ENCODE peak calls at places on chromosome 1, in six cellular contexts. One of them, this sample, is unnamed.

GRCh38 chr1:27299385-27300252 is 22.3 kb upstream of the TMEM222 start:
- DNase-seq in body of pancreas: peak; percentile 54
- DNase-seq in astrocyte: peak; percentile 99
- DNase-seq in A549: no peak
- DNase-seq in H9: peak; percentile 79
- DNase-seq in pancreas: no peak
- DNase-seq in this sample: peak; percentile 98

GRCh38 chr1:207264663-207265270 is 56.7 kb upstream of the CD55 start:
- DNase-seq in body of pancreas: no peak
- DNase-seq in A549: no peak
- DNase-seq in H9: no peak
- DNase-seq in pancreas: no peak
- DNase-seq in astrocyte: no peak
- DNase-seq in this sample: no peak

GRCh38 chr1:44038876-44039657 is 7.8 kb upstream of the SLC6A9 start:
- DNase-seq in A549: no peak
- DNase-seq in body of pancreas: no peak
- DNase-seq in H9: no peak
- DNase-seq in astrocyte: peak; percentile 20
- DNase-seq in pancreas: no peak
- DNase-seq in this sample: no peak

GRCh38 chr1:4637616-4638346 is 16.6 kb upstream of the AJAP1 start:
- DNase-seq in astrocyte: no peak
- DNase-seq in pancreas: no peak
- DNase-seq in H9: peak; percentile 51
- DNase-seq in A549: no peak
- DNase-seq in body of pancreas: no peak
- DNase-seq in this sample: no peak

GRCh38 chr1:165525708-165526107 is 18.1 kb upstream of the LRRC52 start:
- DNase-seq in body of pancreas: no peak
- DNase-seq in A549: no peak
- DNase-seq in H9: no peak
- DNase-seq in astrocyte: no peak
- DNase-seq in pancreas: no peak
- DNase-seq in this sample: no peak

GRCh38 chr1:165697881-165698842 is at the start of gene ALDH9A1:
- DNase-seq in astrocyte: peak; percentile 72
- DNase-seq in body of pancreas: peak; percentile 83
- DNase-seq in H9: peak; percentile 95
- DNase-seq in A549: peak; percentile 86
- DNase-seq in pancreas: peak; percentile 90
- DNase-seq in this sample: peak; percentile 54

GRCh38 chr1:108610073-108610472 is 50.2 kb downstream of the EEIG2 start:
- DNase-seq in H9: no peak
- DNase-seq in body of pancreas: no peak
- DNase-seq in astrocyte: peak; percentile 14
- DNase-seq in pancreas: no peak
- DNase-seq in A549: no peak
- DNase-seq in this sample: no peak

GRCh38 chr1:228074954-228075730 is 7.4 kb upstream of the ARF1 start:
- DNase-seq in body of pancreas: no peak
- DNase-seq in astrocyte: no peak
- DNase-seq in H9: peak; percentile 44
- DNase-seq in A549: no peak
- DNase-seq in pancreas: peak; percentile 43
- DNase-seq in this sample: no peak

GRCh38 chr1:244306544-244306943 is 145.2 kb downstream of the ADSS2 start:
- DNase-seq in H9: no peak
- DNase-seq in astrocyte: no peak
- DNase-seq in body of pancreas: no peak
- DNase-seq in A549: no peak
- DNase-seq in pancreas: no peak
- DNase-seq in this sample: no peak

GRCh38 chr1:89708727-89709375 is 75.9 kb downstream of the LRRC8C start:
- DNase-seq in A549: no peak
- DNase-seq in body of pancreas: no peak
- DNase-seq in astrocyte: peak; percentile 43
- DNase-seq in H9: no peak
- DNase-seq in pancreas: no peak
- DNase-seq in this sample: no peak

DNA sequence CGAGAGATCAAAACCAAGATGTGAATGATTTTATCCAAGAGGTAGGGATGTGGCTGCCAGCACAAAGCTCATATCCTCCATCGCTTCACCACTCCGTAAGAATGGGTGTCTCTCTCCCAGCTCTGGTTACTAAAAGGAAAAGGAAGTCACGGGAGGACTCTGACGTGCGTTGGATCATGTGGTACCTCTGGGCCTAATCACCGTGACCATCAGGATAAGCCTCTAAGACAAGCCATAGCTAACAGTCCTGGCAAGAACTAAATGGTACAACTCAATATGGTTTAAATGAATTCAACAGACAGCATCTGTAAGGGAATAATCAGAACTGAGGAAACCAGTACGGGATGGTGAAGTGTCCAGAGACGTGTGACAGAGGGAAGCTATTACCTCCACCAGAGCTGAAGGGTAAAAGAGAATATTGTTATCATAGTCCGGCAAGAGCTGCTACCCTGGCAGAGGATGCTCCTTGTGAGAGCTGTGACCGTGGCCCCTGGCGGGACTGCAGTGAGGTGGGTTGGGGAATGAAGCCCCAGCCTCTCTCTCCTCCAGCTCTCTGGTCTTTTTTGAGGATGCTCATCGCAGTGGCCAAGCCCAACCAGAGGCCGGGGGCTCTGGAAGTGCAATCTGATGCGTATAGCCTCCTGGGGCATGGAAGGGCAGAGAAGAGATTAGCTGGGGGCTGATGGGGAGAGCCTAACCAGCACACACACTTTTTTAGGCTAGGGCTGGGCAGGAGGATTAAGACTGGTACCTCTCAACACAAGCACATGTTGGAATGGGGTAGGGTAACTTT is 54.2 kb downstream of the KIAA1614 start:
- DNase-seq in A549: no peak
- DNase-seq in H9: no peak
- DNase-seq in astrocyte: no peak
- DNase-seq in pancreas: no peak
- DNase-seq in body of pancreas: no peak
- DNase-seq in this sample: no peak
- H3K4me1 ChIP-seq in A549: no peaks in the 10 kb centered on the region
- H3K4me1 ChIP-seq in H9: no peaks in the 10 kb centered on the region
- H3K4me1 ChIP-seq in astrocyte: no peaks in the 10 kb centered on the region
- H3K4me1 ChIP-seq in pancreas: no peaks in the 10 kb centered on the region
- H3K4me1 ChIP-seq in body of pancreas: no peaks in the 10 kb centered on the region
- H3K4me1 ChIP-seq in this sample: no peaks in the 10 kb centered on the region

GRCh38 chr1:100904528-100904927 is 8.6 kb downstream of the SLC30A7 start:
- DNase-seq in astrocyte: no peak
- DNase-seq in body of pancreas: no peak
- DNase-seq in A549: no peak
- DNase-seq in H9: no peak
- DNase-seq in pancreas: no peak
- DNase-seq in this sample: no peak

GRCh38 chr1:100909018-100909417 is 13.1 kb downstream of the SLC30A7 start:
- DNase-seq in body of pancreas: no peak
- DNase-seq in astrocyte: no peak
- DNase-seq in A549: no peak
- DNase-seq in H9: no peak
- DNase-seq in pancreas: no peak
- DNase-seq in this sample: no peak

GRCh38 chr1:100903777-100904176 is 7.9 kb downstream of the SLC30A7 start:
- DNase-seq in A549: no peak
- DNase-seq in H9: no peak
- DNase-seq in pancreas: no peak
- DNase-seq in body of pancreas: no peak
- DNase-seq in astrocyte: no peak
- DNase-seq in this sample: no peak

GRCh38 chr1:100912019-100912418 is 16.1 kb downstream of the SLC30A7 start:
- DNase-seq in astrocyte: no peak
- DNase-seq in H9: no peak
- DNase-seq in A549: no peak
- DNase-seq in body of pancreas: no peak
- DNase-seq in pancreas: no peak
- DNase-seq in this sample: no peak

GRCh38 chr1:100907887-100908286 is 12.0 kb downstream of the SLC30A7 start:
- DNase-seq in A549: no peak
- DNase-seq in body of pancreas: no peak
- DNase-seq in H9: no peak
- DNase-seq in astrocyte: no peak
- DNase-seq in pancreas: no peak
- DNase-seq in this sample: no peak
- H3K27ac ChIP-seq in A549: no peak overlapping the region
- H3K27ac ChIP-seq in body of pancreas: no peak overlapping the region
- H3K27ac ChIP-seq in H9: no peak overlapping the region
- H3K27ac ChIP-seq in astrocyte: no peak overlapping the region
- H3K27ac ChIP-seq in pancreas: no peak overlapping the region
- H3K27ac ChIP-seq in this sample: no peak overlapping the region

DNA sequence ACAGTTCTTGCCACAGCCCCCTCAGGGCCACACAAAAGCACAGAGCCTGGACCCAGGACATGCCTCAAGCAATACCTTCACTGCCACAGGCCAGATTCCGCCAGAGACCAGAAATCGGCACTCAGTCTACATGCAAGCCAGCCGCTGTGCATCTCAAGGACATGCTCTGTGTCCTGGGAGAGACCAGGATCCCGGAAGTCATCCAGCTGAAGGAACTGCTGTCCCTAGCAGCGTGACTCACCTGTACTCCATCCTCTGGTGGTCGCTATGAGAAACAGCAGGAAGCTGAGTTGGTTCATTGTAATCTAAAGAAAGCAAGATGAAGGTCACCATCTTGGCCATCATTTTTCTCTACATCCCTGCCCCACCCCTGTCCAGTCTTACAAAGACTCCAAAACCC is 401 bp downstream of the ITLN1 start:
- DNase-seq in body of pancreas: peak; percentile 37
- DNase-seq in H9: peak; percentile 63
- DNase-seq in A549: no peak
- DNase-seq in astrocyte: no peak
- DNase-seq in pancreas: no peak
- DNase-seq in this sample: no peak
- TF ChIP-seq CTCF in body of pancreas: peak; percentile 12
- TF ChIP-seq CTCF in H9: peak; percentile 57
- TF ChIP-seq CTCF in A549: no peak
- TF ChIP-seq CTCF in astrocyte: no peak
- TF ChIP-seq CTCF in pancreas: no peak
- TF ChIP-seq CTCF in this sample: peak; percentile 41

DNA sequence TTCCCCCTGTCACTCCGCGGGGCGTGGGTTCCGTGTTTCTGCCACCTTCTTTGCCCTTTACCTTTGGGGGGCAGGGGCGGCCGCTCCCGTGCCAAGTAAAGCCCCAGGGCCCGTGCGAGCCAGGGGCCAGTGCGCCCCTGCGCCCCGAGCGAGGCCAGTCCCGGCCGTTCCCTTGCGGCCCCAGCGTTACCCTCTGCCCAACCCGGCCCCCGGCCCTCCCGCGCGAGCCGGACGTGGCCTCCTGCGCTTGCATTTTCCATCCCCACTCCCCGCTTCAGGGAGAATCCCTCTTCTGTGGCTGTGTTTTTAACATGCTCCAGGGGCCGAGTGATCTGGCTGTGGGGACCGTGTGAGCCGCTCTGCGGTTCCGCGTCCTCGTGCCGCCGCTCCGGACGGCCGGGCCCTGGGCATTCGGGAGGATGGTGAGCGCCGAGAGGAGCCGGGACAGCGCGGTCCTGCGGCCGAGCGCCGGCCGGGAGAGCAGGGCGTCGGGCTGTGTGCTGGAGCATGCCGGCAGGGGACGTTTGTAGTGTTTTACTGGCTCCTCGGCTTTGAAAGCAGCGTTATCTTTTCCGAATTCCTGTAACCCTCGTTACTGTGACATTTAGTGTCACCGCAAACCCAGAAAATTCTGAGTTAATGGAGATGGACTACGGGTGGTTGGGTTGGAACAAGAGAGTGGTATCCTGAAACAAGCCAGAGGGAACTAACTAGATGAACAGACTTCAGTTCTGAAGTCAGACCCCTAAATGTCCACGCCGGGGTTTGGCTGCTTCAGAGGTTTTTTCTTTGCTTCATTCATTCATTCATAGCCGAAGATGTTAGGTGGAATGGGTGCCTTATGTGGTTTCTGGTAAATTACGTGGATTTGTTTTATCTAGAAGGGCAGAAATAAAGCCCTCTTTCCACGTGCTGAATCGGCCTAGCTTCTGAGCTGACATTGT is 1.1 kb downstream of the GALNT2 start:
- DNase-seq in A549: peak; percentile 43
- DNase-seq in astrocyte: no peak
- DNase-seq in pancreas: peak; percentile 76
- DNase-seq in body of pancreas: peak; percentile 36
- DNase-seq in H9: no peak
- DNase-seq in this sample: no peak
- H3K4me1 ChIP-seq in A549: peaks cover 46% of the 10 kb centered on the region
- H3K4me1 ChIP-seq in astrocyte: peaks cover 16% of the 10 kb centered on the region
- H3K4me1 ChIP-seq in pancreas: peaks cover 35% of the 10 kb centered on the region
- H3K4me1 ChIP-seq in body of pancreas: peaks cover 60% of the 10 kb centered on the region
- H3K4me1 ChIP-seq in H9: peaks cover 6% of the 10 kb centered on the region
- H3K4me1 ChIP-seq in this sample: peaks cover 14% of the 10 kb centered on the region

GRCh38 chr1:65149753-65150463 is 1.9 kb downstream of the AK4 start:
- DNase-seq in body of pancreas: no peak
- DNase-seq in astrocyte: no peak
- DNase-seq in pancreas: no peak
- DNase-seq in H9: no peak
- DNase-seq in A549: no peak
- DNase-seq in this sample: no peak
- H3K27ac ChIP-seq in body of pancreas: no peak overlapping the region
- H3K27ac ChIP-seq in astrocyte: no peak overlapping the region
- H3K27ac ChIP-seq in pancreas: no peak overlapping the region
- H3K27ac ChIP-seq in H9: peak overlapping the region; percentile 52
- H3K27ac ChIP-seq in A549: no peak overlapping the region
- H3K27ac ChIP-seq in this sample: no peak overlapping the region

GRCh38 chr1:40649592-40649930 is 15.9 kb downstream of the RIMS3 start:
- DNase-seq in A549: no peak
- DNase-seq in body of pancreas: no peak
- DNase-seq in astrocyte: no peak
- DNase-seq in pancreas: no peak
- DNase-seq in H9: no peak
- DNase-seq in this sample: no peak

GRCh38 chr1:40648928-40649591 is 16.4 kb downstream of the RIMS3 start:
- DNase-seq in A549: no peak
- DNase-seq in body of pancreas: no peak
- DNase-seq in H9: no peak
- DNase-seq in pancreas: no peak
- DNase-seq in astrocyte: no peak
- DNase-seq in this sample: no peak

GRCh38 chr1:40652452-40652851 is 13.0 kb downstream of the RIMS3 start:
- DNase-seq in astrocyte: no peak
- DNase-seq in A549: no peak
- DNase-seq in body of pancreas: no peak
- DNase-seq in H9: no peak
- DNase-seq in pancreas: no peak
- DNase-seq in this sample: no peak

GRCh38 chr1:40651138-40651857 is 14.2 kb downstream of the RIMS3 start:
- DNase-seq in pancreas: no peak
- DNase-seq in astrocyte: no peak
- DNase-seq in H9: no peak
- DNase-seq in body of pancreas: peak; percentile 53
- DNase-seq in A549: no peak
- DNase-seq in this sample: no peak

DNA sequence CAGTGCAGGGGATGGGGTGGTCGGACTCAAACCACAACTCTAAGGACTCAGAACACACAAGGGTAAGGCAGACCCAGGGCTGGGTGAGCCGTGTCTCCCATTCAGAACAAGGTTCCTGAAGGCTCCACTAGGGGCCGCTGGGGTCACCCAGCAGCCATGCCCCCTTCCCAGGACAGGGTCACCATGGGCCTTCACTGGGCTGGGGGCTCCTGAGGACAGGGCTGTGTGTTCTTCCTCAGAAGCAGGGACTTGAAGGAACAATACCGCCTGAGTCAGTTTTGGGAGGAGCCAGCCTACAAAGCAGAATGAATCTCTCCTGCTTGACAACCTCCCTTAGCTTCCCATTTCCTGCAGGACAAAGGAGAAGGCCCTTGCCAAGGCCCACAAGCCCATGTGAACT is 15.4 kb downstream of the RIMS3 start:
- DNase-seq in H9: peak; percentile 78
- DNase-seq in astrocyte: no peak
- DNase-seq in pancreas: no peak
- DNase-seq in body of pancreas: no peak
- DNase-seq in A549: no peak
- DNase-seq in this sample: no peak
- TF ChIP-seq CTCF in H9: peak; percentile 78
- TF ChIP-seq CTCF in astrocyte: no peak
- TF ChIP-seq CTCF in pancreas: no peak
- TF ChIP-seq CTCF in body of pancreas: no peak
- TF ChIP-seq CTCF in A549: no peak
- TF ChIP-seq CTCF in this sample: peak; percentile 40

This sample was measured in foreskin keratinocyte.